ENCODE peak calls at places on chromosomes 6 and 20, in eight cellular contexts. E is astrocyte of the cerebellum; N is HFFc6; T is CD8-positive, alpha-beta T cell; Q is endothelial cell; K is GM12865; R is Caco-2; Y is nephron progenitor cell. B is an unnamed sample.

GRCh38 chr6:155272353-155273222 is 8.8 kb downstream of the CLDN20 start:
- DNase-seq in E (peak), N (no peak), T (no peak), Q (no peak), K (no peak), R (no peak), Y (no peak), B (peak)

GRCh38 chr20:53524589-53525311 is 68.9 kb downstream of the ZNF217 start:
- DNase-seq in E (no peak), N (no peak), T (no peak), Q (no peak), K (no peak), R (peak), Y (peak), B (no peak)

GRCh38 chr6:147508073-147508870 is at the start of gene SAMD5:
- DNase-seq in E (no peak), N (peak), T (no peak), Q (peak), K (peak), R (peak), Y (peak), B (peak)

GRCh38 chr20:11403711-11404110 is 514.0 kb upstream of the BTBD3 start:
- DNase-seq in E (no peak), N (no peak), T (no peak), Q (no peak), K (no peak), R (no peak), Y (no peak), B (no peak)

GRCh38 chr20:34578521-34579147 is 20.1 kb downstream of the MAP1LC3A start:
- DNase-seq in E (no peak), N (no peak), T (no peak), Q (no peak), K (no peak), R (no peak), Y (no peak), B (no peak)

GRCh38 chr20:16020971-16021370 is 552.3 kb downstream of the KIF16B start:
- DNase-seq in E (peak), N (no peak), T (no peak), Q (no peak), K (no peak), R (no peak), Y (no peak), B (no peak)

GRCh38 chr6:42337985-42338572 is 113.6 kb downstream of the TRERF1 start:
- DNase-seq in E (no peak), N (no peak), T (no peak), Q (no peak), K (no peak), R (no peak), Y (no peak), B (no peak)

GRCh38 chr6:166598441-166599138 is 12.1 kb upstream of the RAMACL start:
- DNase-seq in E (peak), N (peak), T (no peak), Q (peak), K (no peak), R (no peak), Y (no peak), B (peak)

GRCh38 chr6:12851123-12851695 is 134.6 kb downstream of the PHACTR1 start:
- DNase-seq in E (no peak), N (peak), T (no peak), Q (no peak), K (no peak), R (no peak), Y (no peak), B (no peak)

GRCh38 chr20:64131406-64131805 is 24.0 kb upstream of the NPBWR2 start:
- DNase-seq in E (no peak), N (peak), T (no peak), Q (no peak), K (peak), R (peak), Y (peak), B (no peak)

GRCh38 chr6:39430968-39431523 is 108.5 kb upstream of the KCNK16 start:
- DNase-seq in E (no peak), N (no peak), T (no peak), Q (no peak), K (no peak), R (peak), Y (peak), B (no peak)

GRCh38 chr20:31731321-31731717 is 7.8 kb upstream of the TPX2 start:
- DNase-seq in E (no peak), N (no peak), T (no peak), Q (no peak), K (no peak), R (peak), Y (no peak), B (no peak)

GRCh38 chr6:16389642-16390041 is 151.3 kb downstream of the GMPR start:
- DNase-seq in E (no peak), N (no peak), T (no peak), Q (no peak), K (no peak), R (no peak), Y (no peak), B (no peak)

GRCh38 chr6:79427721-79428120 is 109.5 kb downstream of the LCA5 start:
- DNase-seq in E (no peak), N (no peak), T (no peak), Q (no peak), K (no peak), R (no peak), Y (no peak), B (no peak)

GRCh38 chr6:100346828-100347227 is 117.9 kb downstream of the SIM1 start:
- DNase-seq in E (peak), N (peak), T (no peak), Q (no peak), K (peak), R (no peak), Y (no peak), B (no peak)

GRCh38 chr6:6730831-6731230 is 142.3 kb downstream of the LY86 start:
- DNase-seq in E (peak), N (peak), T (no peak), Q (no peak), K (no peak), R (no peak), Y (no peak), B (peak)

GRCh38 chr20:25226433-25227316 is 21.2 kb upstream of the PYGB start:
- DNase-seq in E (no peak), N (no peak), T (no peak), Q (no peak), K (no peak), R (no peak), Y (no peak), B (no peak)

GRCh38 chr6:118207947-118208346 is 300.9 kb downstream of the SLC35F1 start:
- DNase-seq in E (no peak), N (no peak), T (no peak), Q (no peak), K (no peak), R (no peak), Y (no peak), B (no peak)

GRCh38 chr20:828987-829386 is 4.5 kb upstream of the FAM110A start:
- DNase-seq in E (no peak), N (no peak), T (no peak), Q (no peak), K (no peak), R (peak), Y (no peak), B (no peak)

GRCh38 chr6:109381007-109381746 is 1.1 kb downstream of the CD164 start:
- DNase-seq in E (no peak), N (no peak), T (no peak), Q (no peak), K (no peak), R (no peak), Y (no peak), B (no peak)

GRCh38 chr6:94323853-94324252 is 904.5 kb upstream of the EPHA7 start:
- DNase-seq in E (no peak), N (no peak), T (no peak), Q (no peak), K (peak), R (peak), Y (no peak), B (no peak)
- TF ChIP-seq CTCF in E (no peak), N (no peak), T (no peak), Q (no peak), K (no peak), R (peak), Y (no peak), B (no peak)

DNA sequence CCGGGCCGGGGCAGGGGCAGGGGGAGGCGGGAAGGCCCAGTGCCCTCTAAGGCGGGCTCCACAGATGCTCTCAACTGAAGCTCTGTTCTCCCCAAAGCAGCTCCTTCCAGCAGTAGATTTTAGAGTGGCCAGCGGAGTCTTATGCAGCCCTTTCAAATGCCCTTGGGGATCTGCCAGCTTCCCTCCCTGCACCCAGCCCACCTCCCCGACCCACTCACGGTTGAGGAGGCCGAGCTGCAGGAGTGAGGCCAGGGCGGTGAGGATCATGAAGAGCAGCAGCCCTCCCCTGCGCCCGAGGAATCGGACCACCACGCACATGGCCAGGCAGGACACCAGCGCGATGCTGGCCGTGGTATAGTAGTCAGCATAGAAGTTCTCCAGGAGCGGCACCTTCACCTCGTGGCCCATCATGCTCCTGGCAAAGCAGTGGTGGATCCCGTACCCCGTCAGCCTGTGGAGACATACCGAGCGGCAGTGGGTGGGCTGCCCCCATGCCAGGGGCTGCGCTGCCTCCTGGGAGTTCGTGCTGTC is 28.0 kb downstream of the PSMG4 start:
- DNase-seq in E (no peak), N (no peak), T (peak), Q (no peak), K (no peak), R (peak), Y (no peak), B (no peak)
- TF ChIP-seq CTCF in E (no peak), N (no peak), T (no peak), Q (no peak), K (no peak), R (no peak), Y (no peak), B (no peak)

DNA sequence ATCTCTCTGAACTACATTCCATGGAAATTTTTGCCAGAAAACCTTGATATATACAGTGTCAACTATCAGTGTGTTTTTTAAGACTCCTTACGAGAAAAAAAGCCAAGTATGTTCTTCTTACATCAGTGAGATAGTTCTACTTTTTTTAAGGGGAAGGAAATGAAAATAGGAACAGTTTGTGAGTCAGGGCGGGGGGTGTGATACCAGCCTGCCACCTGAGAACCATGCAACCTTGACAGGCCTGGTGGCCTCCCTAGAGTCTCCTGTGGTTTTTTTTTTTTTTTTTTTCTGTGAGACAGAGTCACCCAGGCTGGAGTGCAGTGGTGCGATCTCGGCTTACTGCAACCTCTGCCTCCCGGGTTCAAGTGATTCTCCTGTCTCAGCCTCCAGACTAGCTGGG is 96.3 kb upstream of the GCM1 start:
- DNase-seq in E (no peak), N (no peak), T (no peak), Q (no peak), K (peak), R (no peak), Y (no peak), B (no peak)
- TF ChIP-seq CTCF in E (no peak), N (no peak), T (no peak), Q (no peak), K (no peak), R (no peak), Y (no peak), B (no peak)

GRCh38 chr6:158559895-158560786 is at the start of gene TMEM181:
- DNase-seq in E (peak), N (peak), T (peak), Q (peak), K (peak), R (peak), Y (peak), B (peak)
- TF ChIP-seq CTCF in E (no peak), N (no peak), T (no peak), Q (no peak), K (no peak), R (no peak), Y (no peak), B (no peak)

GRCh38 chr20:3686867-3687321 is 5.1 kb upstream of the ADAM33 start:
- DNase-seq in E (peak), N (peak), T (no peak), Q (no peak), K (no peak), R (no peak), Y (no peak), B (peak)
- TF ChIP-seq CTCF in E (peak), N (no peak), T (no peak), Q (no peak), K (no peak), R (no peak), Y (no peak), B (peak)

GRCh38 chr6:152185158-152185574 is 377.7 kb downstream of the ESR1 start:
- DNase-seq in E (no peak), N (no peak), T (no peak), Q (no peak), K (peak), R (no peak), Y (no peak), B (no peak)
- TF ChIP-seq CTCF in E (no peak), N (no peak), T (no peak), Q (no peak), K (no peak), R (no peak), Y (no peak), B (no peak)